ENCODE peak calls at places on chromosome 22, in five cellular contexts. One of them, this sample, is unnamed.

GRCh38 chr22:20422965-20423635 is 14.5 kb downstream of the SCARF2 start:
- DNase-seq in AG04450: no peak
- DNase-seq in AG10803: peak
- DNase-seq in hippocampal formation: peak
- DNase-seq in AG08395: peak
- DNase-seq in this sample: no peak

GRCh38 chr22:43531651-43532050 is 119.8 kb downstream of the MPPED1 start:
- DNase-seq in AG10803: no peak
- DNase-seq in hippocampal formation: no peak
- DNase-seq in AG08395: no peak
- DNase-seq in AG04450: no peak
- DNase-seq in this sample: no peak

GRCh38 chr22:17262976-17263375 is 43.7 kb upstream of the ADA2 start:
- DNase-seq in AG04450: no peak
- DNase-seq in AG08395: no peak
- DNase-seq in AG10803: no peak
- DNase-seq in hippocampal formation: no peak
- DNase-seq in this sample: no peak

GRCh38 chr22:39926175-39927152 is 25.6 kb downstream of the GRAP2 start:
- DNase-seq in AG08395: no peak
- DNase-seq in AG04450: no peak
- DNase-seq in hippocampal formation: no peak
- DNase-seq in AG10803: no peak
- DNase-seq in this sample: no peak

GRCh38 chr22:31277741-31278642 is 14.3 kb downstream of the PIK3IP1 start:
- DNase-seq in AG08395: no peak
- DNase-seq in AG10803: no peak
- DNase-seq in hippocampal formation: no peak
- DNase-seq in AG04450: no peak
- DNase-seq in this sample: no peak

GRCh38 chr22:44107341-44107740 is 73.4 kb upstream of the PARVG start:
- DNase-seq in AG10803: no peak
- DNase-seq in AG08395: no peak
- DNase-seq in AG04450: no peak
- DNase-seq in hippocampal formation: no peak
- DNase-seq in this sample: no peak

GRCh38 chr22:45731798-45732495 is 60.3 kb downstream of the ATXN10 start:
- DNase-seq in hippocampal formation: no peak
- DNase-seq in AG10803: peak
- DNase-seq in AG04450: no peak
- DNase-seq in AG08395: peak
- DNase-seq in this sample: no peak

GRCh38 chr22:42515896-42516295 is 3.7 kb downstream of the RRP7A start:
- DNase-seq in AG08395: no peak
- DNase-seq in AG04450: no peak
- DNase-seq in hippocampal formation: no peak
- DNase-seq in AG10803: no peak
- DNase-seq in this sample: no peak

GRCh38 chr22:47457509-47458300 is 695.3 kb downstream of the TBC1D22A start:
- DNase-seq in hippocampal formation: no peak
- DNase-seq in AG04450: no peak
- DNase-seq in AG08395: no peak
- DNase-seq in AG10803: no peak
- DNase-seq in this sample: no peak

GRCh38 chr22:36344106-36344827 is 43.5 kb downstream of the MYH9 start:
- DNase-seq in AG10803: no peak
- DNase-seq in AG04450: no peak
- DNase-seq in AG08395: no peak
- DNase-seq in hippocampal formation: peak
- DNase-seq in this sample: no peak

GRCh38 chr22:27984723-27985122 is 65.7 kb upstream of the PITPNB start:
- DNase-seq in AG04450: no peak
- DNase-seq in AG08395: no peak
- DNase-seq in hippocampal formation: no peak
- DNase-seq in AG10803: no peak
- DNase-seq in this sample: no peak

GRCh38 chr22:18978506-18978905 is 42.4 kb upstream of the PRODH start:
- DNase-seq in AG08395: no peak
- DNase-seq in hippocampal formation: no peak
- DNase-seq in AG10803: no peak
- DNase-seq in AG04450: no peak
- DNase-seq in this sample: no peak

GRCh38 chr22:46860562-46860961 is 98.1 kb downstream of the TBC1D22A start:
- DNase-seq in AG08395: no peak
- DNase-seq in hippocampal formation: no peak
- DNase-seq in AG04450: no peak
- DNase-seq in AG10803: no peak
- DNase-seq in this sample: no peak

GRCh38 chr22:50528682-50529415 is 963 bp downstream of the TYMP start:
- DNase-seq in AG10803: no peak
- DNase-seq in AG04450: no peak
- DNase-seq in hippocampal formation: no peak
- DNase-seq in AG08395: no peak
- DNase-seq in this sample: no peak

GRCh38 chr22:23565288-23565941 is 14.7 kb downstream of the IGLL1 start:
- DNase-seq in AG08395: no peak
- DNase-seq in AG10803: no peak
- DNase-seq in AG04450: no peak
- DNase-seq in hippocampal formation: no peak
- DNase-seq in this sample: no peak

GRCh38 chr22:38712496-38713207 is 6.9 kb downstream of the GTPBP1 start:
- DNase-seq in hippocampal formation: no peak
- DNase-seq in AG10803: no peak
- DNase-seq in AG08395: no peak
- DNase-seq in AG04450: no peak
- DNase-seq in this sample: no peak

GRCh38 chr22:49566693-49567092 is 261.0 kb downstream of the BRD1 start:
- DNase-seq in AG08395: no peak
- DNase-seq in AG10803: no peak
- DNase-seq in AG04450: no peak
- DNase-seq in hippocampal formation: no peak
- DNase-seq in this sample: no peak

GRCh38 chr22:32200752-32201151 is 4.1 kb downstream of the RFPL2 start:
- DNase-seq in AG08395: no peak
- DNase-seq in AG04450: no peak
- DNase-seq in AG10803: no peak
- DNase-seq in hippocampal formation: no peak
- DNase-seq in this sample: no peak

GRCh38 chr22:48567213-48567975 is 1260.3 kb downstream of the BRD1 start:
- DNase-seq in AG10803: peak
- DNase-seq in AG08395: peak
- DNase-seq in AG04450: no peak
- DNase-seq in hippocampal formation: no peak
- DNase-seq in this sample: no peak

GRCh38 chr22:36907464-36907863 is 6.0 kb upstream of the CSF2RB start:
- DNase-seq in AG04450: no peak
- DNase-seq in hippocampal formation: no peak
- DNase-seq in AG08395: no peak
- DNase-seq in AG10803: no peak
- DNase-seq in this sample: no peak

GRCh38 chr22:20552913-20553401 is 45.5 kb downstream of the MED15 start:
- DNase-seq in AG10803: no peak
- DNase-seq in AG04450: no peak
- DNase-seq in hippocampal formation: no peak
- DNase-seq in AG08395: no peak
- DNase-seq in this sample: peak

GRCh38 chr22:26828311-26828710 is 170.9 kb downstream of the MIAT start:
- DNase-seq in AG10803: peak
- DNase-seq in AG08395: no peak
- DNase-seq in hippocampal formation: no peak
- DNase-seq in AG04450: no peak
- DNase-seq in this sample: no peak

GRCh38 chr22:27842236-27842993 is 40.9 kb upstream of the MN1 start:
- DNase-seq in AG10803: no peak
- DNase-seq in hippocampal formation: no peak
- DNase-seq in AG08395: no peak
- DNase-seq in AG04450: no peak
- DNase-seq in this sample: no peak

GRCh38 chr22:44894782-44895181 is 115.0 kb downstream of the PHF21B start:
- DNase-seq in hippocampal formation: no peak
- DNase-seq in AG04450: no peak
- DNase-seq in AG08395: no peak
- DNase-seq in AG10803: no peak
- DNase-seq in this sample: no peak

GRCh38 chr22:37566329-37566837 is 6.1 kb downstream of the CDC42EP1 start:
- DNase-seq in AG08395: no peak
- DNase-seq in AG10803: no peak
- DNase-seq in hippocampal formation: peak
- DNase-seq in AG04450: no peak
- DNase-seq in this sample: no peak

GRCh38 chr22:38193580-38193979 is 8.2 kb upstream of the MAFF start:
- DNase-seq in hippocampal formation: no peak
- DNase-seq in AG10803: no peak
- DNase-seq in AG04450: no peak
- DNase-seq in AG08395: no peak
- DNase-seq in this sample: no peak

GRCh38 chr22:33126881-33127280 is 68.7 kb upstream of the SYN3 start:
- DNase-seq in AG10803: peak
- DNase-seq in AG04450: no peak
- DNase-seq in hippocampal formation: peak
- DNase-seq in AG08395: peak
- DNase-seq in this sample: no peak

GRCh38 chr22:39024923-39025322 is 4.0 kb downstream of the APOBEC3D start:
- DNase-seq in AG04450: no peak
- DNase-seq in AG10803: no peak
- DNase-seq in AG08395: no peak
- DNase-seq in hippocampal formation: no peak
- DNase-seq in this sample: no peak

GRCh38 chr22:25143161-25144076 is 56.2 kb upstream of the CRYBB3 start:
- DNase-seq in AG10803: no peak
- DNase-seq in AG04450: no peak
- DNase-seq in hippocampal formation: no peak
- DNase-seq in AG08395: no peak
- DNase-seq in this sample: no peak

GRCh38 chr22:36339171-36340065 is 48.3 kb downstream of the MYH9 start:
- DNase-seq in AG10803: peak
- DNase-seq in hippocampal formation: no peak
- DNase-seq in AG08395: peak
- DNase-seq in AG04450: no peak
- DNase-seq in this sample: peak